ENCODE peak calls at places on chromosomes 11 and 22, in four cellular contexts. F is HCT116, R is uterus, W is H1. P is an unnamed sample.

GRCh38 chr22:39994566-39995345 is at the start of gene FAM83F:
- DNase-seq in F (peak; percentile 24), R (no peak), W (peak; percentile 79), P (peak; percentile 70)

GRCh38 chr22:38901111-38901641 is 29.2 kb upstream of the CBX6 start:
- DNase-seq in F (no peak), R (no peak), W (no peak), P (no peak)

GRCh38 chr11:133711545-133711944 is 133.8 kb downstream of the SPATA19 start:
- DNase-seq in F (no peak), R (no peak), W (peak; percentile 46), P (no peak)

GRCh38 chr22:26553056-26553752 is 36.7 kb downstream of the TPST2 start:
- DNase-seq in F (no peak), R (no peak), W (no peak), P (no peak)

GRCh38 chr11:126317681-126318641 is 14.1 kb downstream of the DCPS start:
- DNase-seq in F (no peak), R (peak; percentile 88), W (no peak), P (peak; percentile 94)

GRCh38 chr11:114180301-114181055 is 115.7 kb upstream of the NNMT start:
- DNase-seq in F (no peak), R (peak; percentile 62), W (no peak), P (peak; percentile 78)

GRCh38 chr11:69220581-69221051 is 64.9 kb downstream of the SMIM38 start:
- DNase-seq in F (no peak), R (no peak), W (no peak), P (no peak)

GRCh38 chr11:45665206-45665932 is at the start of gene CHST1:
- DNase-seq in F (no peak), R (peak; percentile 37), W (peak; percentile 64), P (peak; percentile 88)

GRCh38 chr22:27719535-27720227 is 81.9 kb downstream of the MN1 start:
- DNase-seq in F (no peak), R (no peak), W (no peak), P (peak; percentile 43)

GRCh38 chr11:45885274-45885920 is at the start of gene MAPK8IP1:
- DNase-seq in F (no peak), R (no peak), W (peak; percentile 82), P (peak; percentile 86)

GRCh38 chr11:44943118-44943517 is 7.6 kb downstream of the TP53I11 start:
- DNase-seq in F (no peak), R (no peak), W (no peak), P (peak; percentile 54)

GRCh38 chr11:5343474-5344335 is at the start of gene OR51B5:
- DNase-seq in F (no peak), R (no peak), W (no peak), P (no peak)

GRCh38 chr11:9320047-9320446 is 5.7 kb upstream of the TMEM41B start:
- DNase-seq in F (no peak), R (no peak), W (no peak), P (no peak)

GRCh38 chr11:68354181-68354872 is 41.9 kb downstream of the LRP5 start:
- DNase-seq in F (peak; percentile 80), R (peak; percentile 90), W (no peak), P (peak; percentile 92)

GRCh38 chr11:9015677-9016076 is 11.9 kb upstream of the NRIP3 start:
- DNase-seq in F (peak; percentile 75), R (peak; percentile 68), W (peak; percentile 64), P (peak; percentile 51)

GRCh38 chr11:86577663-86578636 is 94.5 kb downstream of the ME3 start:
- DNase-seq in F (peak; percentile 58), R (peak; percentile 87), W (no peak), P (peak; percentile 78)

GRCh38 chr11:24496728-24497396 is at the start of gene LUZP2:
- DNase-seq in F (no peak), R (no peak), W (peak; percentile 66), P (peak; percentile 48)

GRCh38 chr22:31474743-31475142 is 14.9 kb downstream of the EIF4ENIF1 start:
- DNase-seq in F (no peak), R (no peak), W (no peak), P (no peak)

GRCh38 chr22:33798401-33798800 is 121.9 kb downstream of the LARGE1 start:
- DNase-seq in F (no peak), R (no peak), W (no peak), P (no peak)

GRCh38 chr11:73818838-73819237 is 31.2 kb downstream of the MRPL48 start:
- DNase-seq in F (no peak), R (no peak), W (no peak), P (no peak)

GRCh38 chr11:9893474-9893873 is 229.6 kb downstream of the SWAP70 start:
- DNase-seq in F (no peak), R (no peak), W (peak; percentile 53), P (no peak)

GRCh38 chr11:100557830-100558611 is 129.1 kb upstream of the ARHGAP42 start:
- DNase-seq in F (no peak), R (no peak), W (no peak), P (no peak)

GRCh38 chr11:100563541-100564280 is 123.4 kb upstream of the ARHGAP42 start:
- DNase-seq in F (no peak), R (no peak), W (no peak), P (no peak)

GRCh38 chr11:100562102-100562501 is 125.0 kb upstream of the ARHGAP42 start:
- DNase-seq in F (no peak), R (peak; percentile 32), W (no peak), P (no peak)

GRCh38 chr11:100560606-100561005 is 126.5 kb upstream of the ARHGAP42 start:
- DNase-seq in F (no peak), R (no peak), W (no peak), P (no peak)

DNA sequence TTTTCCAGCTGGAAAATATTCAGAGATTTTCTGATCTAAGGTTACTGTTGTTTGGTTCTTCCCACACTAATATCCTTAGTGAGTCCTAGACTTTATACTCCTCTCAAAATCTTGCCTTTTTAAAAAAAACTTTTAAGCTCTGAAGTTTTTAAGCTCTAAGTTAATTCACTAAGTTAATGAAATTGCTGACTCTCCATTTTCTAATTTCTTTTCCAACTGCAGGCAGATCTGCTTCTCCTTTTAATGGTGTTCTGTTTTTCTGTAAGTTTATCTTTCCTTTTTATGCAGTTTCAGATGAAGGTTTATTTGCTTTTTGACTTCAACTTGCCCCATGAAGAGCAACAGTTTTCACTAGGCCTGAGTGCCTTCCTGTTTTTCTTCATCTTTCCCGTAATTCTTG is 125.8 kb upstream of the ARHGAP42 start:
- DNase-seq in F (no peak), R (no peak), W (no peak), P (no peak)
- H3K27ac ChIP-seq in F (no peak overlapping the region), R (peak overlapping the region; percentile 51), W (no peak overlapping the region), P (no peak overlapping the region)

GRCh38 chr11:124667601-124668000 is 5.9 kb downstream of the SIAE start:
- DNase-seq in F (no peak), R (no peak), W (no peak), P (no peak)

GRCh38 chr11:124669193-124669592 is 4.3 kb downstream of the SIAE start:
- DNase-seq in F (peak; percentile 28), R (peak; percentile 41), W (peak; percentile 57), P (no peak)

GRCh38 chr11:124672531-124673215 is 866 bp downstream of the SIAE start:
- DNase-seq in F (no peak), R (no peak), W (no peak), P (no peak)

GRCh38 chr11:124673333-124674167 is at the start of the genes SIAE and SPA17:
- DNase-seq in F (peak; percentile 94), R (peak; percentile 94), W (peak; percentile 96), P (peak; percentile 98)

DNA sequence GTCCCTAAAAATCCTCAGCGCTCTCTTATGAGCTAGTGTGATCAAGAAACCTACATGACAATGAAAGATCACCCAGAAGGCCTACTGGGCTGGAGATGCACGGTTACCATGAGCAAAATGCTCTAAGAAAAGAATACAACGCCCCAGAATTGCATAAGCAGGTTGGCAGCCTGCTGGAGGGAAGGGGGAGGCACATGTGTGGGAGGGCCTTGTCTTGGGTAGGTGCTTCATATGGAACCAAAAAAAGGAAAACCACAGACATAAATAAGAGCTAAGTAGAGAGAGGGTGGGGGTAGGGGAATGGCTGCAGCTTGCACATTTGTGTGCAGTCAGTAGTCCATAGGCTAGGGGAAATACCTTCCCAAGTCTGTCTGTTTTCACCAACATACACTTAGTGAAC is 2.8 kb downstream of the SIAE start:
- DNase-seq in F (no peak), R (no peak), W (no peak), P (no peak)
- H3K27ac ChIP-seq in F (no peak overlapping the region), R (no peak overlapping the region), W (no peak overlapping the region), P (no peak overlapping the region)

DNA sequence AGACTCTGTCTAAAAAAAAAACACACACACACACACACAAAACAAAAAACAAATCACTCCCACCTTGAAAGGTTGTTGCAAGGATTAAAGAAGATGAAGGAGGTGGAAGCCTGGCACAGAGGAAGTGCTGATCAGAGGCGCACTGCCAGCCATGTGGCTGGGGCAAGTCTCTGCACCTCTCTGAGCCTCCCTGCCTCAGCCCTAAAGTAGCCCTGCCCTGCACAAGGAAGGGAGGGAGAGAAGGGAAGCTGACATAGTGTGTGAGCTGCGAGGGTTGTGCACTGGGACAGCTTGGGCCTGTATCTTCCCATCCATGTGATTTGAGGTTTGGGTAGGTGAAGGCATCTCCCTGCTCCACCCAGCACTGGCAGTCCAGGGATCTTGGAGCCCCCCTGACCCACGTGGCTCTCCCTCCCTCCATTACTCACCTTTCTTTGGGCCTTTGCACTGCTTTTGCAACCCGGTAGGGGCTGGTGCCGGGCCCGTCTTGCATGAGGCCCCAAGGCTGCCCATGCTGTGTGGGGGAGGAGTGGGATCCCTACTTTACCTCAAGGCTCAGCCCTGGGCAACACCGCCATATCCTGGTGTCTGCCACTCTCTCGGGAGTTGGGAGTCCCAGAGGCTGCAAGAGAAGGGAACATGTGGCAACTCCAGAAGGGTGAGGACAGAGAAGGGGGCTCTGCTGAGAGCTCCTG is 30.5 kb downstream of the IFT27 start:
- DNase-seq in F (no peak), R (no peak), W (no peak), P (no peak)
- H3K27ac ChIP-seq in F (no peak overlapping the region), R (no peak overlapping the region), W (no peak overlapping the region), P (no peak overlapping the region)

GRCh38 chr22:17796695-17797094 is 22.4 kb upstream of the BID start:
- DNase-seq in F (no peak), R (no peak), W (no peak), P (no peak)
- H3K27ac ChIP-seq in F (no peak overlapping the region), R (no peak overlapping the region), W (no peak overlapping the region), P (no peak overlapping the region)

GRCh38 chr11:63999349-64000025 is 13.2 kb downstream of the OTUB1 start:
- DNase-seq in F (no peak), R (peak; percentile 56), W (peak; percentile 87), P (peak; percentile 72)
- H3K27ac ChIP-seq in F (no peak overlapping the region), R (no peak overlapping the region), W (no peak overlapping the region), P (no peak overlapping the region)

GRCh38 chr11:94546886-94547285 is 3.2 kb downstream of the FUT4 start:
- DNase-seq in F (no peak), R (no peak), W (no peak), P (no peak)

GRCh38 chr11:94543695-94544581 is at the start of gene FUT4:
- DNase-seq in F (peak; percentile 82), R (peak; percentile 82), W (peak; percentile 89), P (peak; percentile 96)

GRCh38 chr11:94544832-94545640 is 1.3 kb downstream of the FUT4 start:
- DNase-seq in F (no peak), R (no peak), W (peak; percentile 75), P (peak; percentile 26)

GRCh38 chr11:94545641-94546470 is 2.1 kb downstream of the FUT4 start:
- DNase-seq in F (no peak), R (no peak), W (no peak), P (no peak)

GRCh38 chr11:94544582-94544831 is 786 bp downstream of the FUT4 start:
- DNase-seq in F (no peak), R (no peak), W (no peak), P (peak; percentile 68)
- H3K27ac ChIP-seq in F (peak overlapping the region; percentile 94), R (peak overlapping the region; percentile 97), W (no peak overlapping the region), P (peak overlapping the region; percentile 95)

P was measured in right cardiac atrium.